ENCODE peak calls at places on chromosomes 4 and X, in nine cellular contexts. One of them, this sample, is unnamed.

GRCh38 chrX:15744181-15744867 is 6.3 kb downstream of the CA5B start:
- DNase-seq in Daoy: peak
- DNase-seq in Karpas-422: no peak
- DNase-seq in T-helper 9 cell: no peak
- DNase-seq in cardiac fibroblast: peak
- DNase-seq in stimulated activated CD4-positive, alpha-beta T cell treated with anti-CD3 and anti-CD28 coated beads, Interleukin-15, amount 100 ng/mL, for 48 hours: no peak
- DNase-seq in pancreas: peak
- DNase-seq in fibroblast of pulmonary artery: peak
- DNase-seq in tibial artery: no peak
- DNase-seq in this sample: no peak

GRCh38 chrX:45449982-45450381 is 249.3 kb upstream of the DIPK2B start:
- DNase-seq in Daoy: no peak
- DNase-seq in Karpas-422: no peak
- DNase-seq in T-helper 9 cell: no peak
- DNase-seq in cardiac fibroblast: peak
- DNase-seq in stimulated activated CD4-positive, alpha-beta T cell treated with anti-CD3 and anti-CD28 coated beads, Interleukin-15, amount 100 ng/mL, for 48 hours: no peak
- DNase-seq in pancreas: no peak
- DNase-seq in fibroblast of pulmonary artery: peak
- DNase-seq in tibial artery: no peak
- DNase-seq in this sample: no peak

GRCh38 chr4:55308071-55308470 is 38.0 kb upstream of the SRD5A3 start:
- DNase-seq in Daoy: no peak
- DNase-seq in Karpas-422: no peak
- DNase-seq in T-helper 9 cell: no peak
- DNase-seq in cardiac fibroblast: no peak
- DNase-seq in stimulated activated CD4-positive, alpha-beta T cell treated with anti-CD3 and anti-CD28 coated beads, Interleukin-15, amount 100 ng/mL, for 48 hours: no peak
- DNase-seq in pancreas: no peak
- DNase-seq in fibroblast of pulmonary artery: no peak
- DNase-seq in tibial artery: no peak
- DNase-seq in this sample: no peak

GRCh38 chrX:39445336-39445735 is 644.1 kb downstream of the MID1IP1 start:
- DNase-seq in Daoy: no peak
- DNase-seq in Karpas-422: peak
- DNase-seq in T-helper 9 cell: peak
- DNase-seq in cardiac fibroblast: no peak
- DNase-seq in stimulated activated CD4-positive, alpha-beta T cell treated with anti-CD3 and anti-CD28 coated beads, Interleukin-15, amount 100 ng/mL, for 48 hours: peak
- DNase-seq in pancreas: no peak
- DNase-seq in fibroblast of pulmonary artery: peak
- DNase-seq in tibial artery: no peak
- DNase-seq in this sample: no peak

GRCh38 chr4:184934961-184935360 is 83.3 kb upstream of the HELT start:
- DNase-seq in Daoy: no peak
- DNase-seq in Karpas-422: no peak
- DNase-seq in T-helper 9 cell: no peak
- DNase-seq in cardiac fibroblast: no peak
- DNase-seq in stimulated activated CD4-positive, alpha-beta T cell treated with anti-CD3 and anti-CD28 coated beads, Interleukin-15, amount 100 ng/mL, for 48 hours: no peak
- DNase-seq in pancreas: no peak
- DNase-seq in fibroblast of pulmonary artery: no peak
- DNase-seq in tibial artery: no peak
- DNase-seq in this sample: no peak

GRCh38 chr4:13476915-13477314 is 7.2 kb downstream of the RAB28 start:
- DNase-seq in Daoy: no peak
- DNase-seq in Karpas-422: peak
- DNase-seq in T-helper 9 cell: no peak
- DNase-seq in cardiac fibroblast: peak
- DNase-seq in stimulated activated CD4-positive, alpha-beta T cell treated with anti-CD3 and anti-CD28 coated beads, Interleukin-15, amount 100 ng/mL, for 48 hours: no peak
- DNase-seq in pancreas: no peak
- DNase-seq in fibroblast of pulmonary artery: peak
- DNase-seq in tibial artery: no peak
- DNase-seq in this sample: no peak

GRCh38 chr4:156137971-156138581 is 184.4 kb upstream of the CTSO start:
- DNase-seq in Daoy: no peak
- DNase-seq in Karpas-422: no peak
- DNase-seq in T-helper 9 cell: no peak
- DNase-seq in cardiac fibroblast: no peak
- DNase-seq in stimulated activated CD4-positive, alpha-beta T cell treated with anti-CD3 and anti-CD28 coated beads, Interleukin-15, amount 100 ng/mL, for 48 hours: no peak
- DNase-seq in pancreas: no peak
- DNase-seq in fibroblast of pulmonary artery: no peak
- DNase-seq in tibial artery: no peak
- DNase-seq in this sample: no peak

GRCh38 chr4:37453004-37453360 is 208.4 kb downstream of the NWD2 start:
- DNase-seq in Daoy: peak
- DNase-seq in Karpas-422: peak
- DNase-seq in T-helper 9 cell: no peak
- DNase-seq in cardiac fibroblast: peak
- DNase-seq in stimulated activated CD4-positive, alpha-beta T cell treated with anti-CD3 and anti-CD28 coated beads, Interleukin-15, amount 100 ng/mL, for 48 hours: peak
- DNase-seq in pancreas: peak
- DNase-seq in fibroblast of pulmonary artery: peak
- DNase-seq in tibial artery: no peak
- DNase-seq in this sample: no peak

GRCh38 chr4:52718123-52718522 is 33.1 kb downstream of the ERVMER34-1 start:
- DNase-seq in Daoy: peak
- DNase-seq in Karpas-422: peak
- DNase-seq in T-helper 9 cell: no peak
- DNase-seq in cardiac fibroblast: no peak
- DNase-seq in stimulated activated CD4-positive, alpha-beta T cell treated with anti-CD3 and anti-CD28 coated beads, Interleukin-15, amount 100 ng/mL, for 48 hours: no peak
- DNase-seq in pancreas: no peak
- DNase-seq in fibroblast of pulmonary artery: peak
- DNase-seq in tibial artery: no peak
- DNase-seq in this sample: no peak

GRCh38 chr4:74794341-74794801 is at the start of gene BTC:
- DNase-seq in Daoy: peak
- DNase-seq in Karpas-422: no peak
- DNase-seq in T-helper 9 cell: no peak
- DNase-seq in cardiac fibroblast: peak
- DNase-seq in stimulated activated CD4-positive, alpha-beta T cell treated with anti-CD3 and anti-CD28 coated beads, Interleukin-15, amount 100 ng/mL, for 48 hours: no peak
- DNase-seq in pancreas: peak
- DNase-seq in fibroblast of pulmonary artery: peak
- DNase-seq in tibial artery: peak
- DNase-seq in this sample: peak

GRCh38 chrX:70402721-70403120 is 20.4 kb upstream of the GDPD2 start:
- DNase-seq in Daoy: no peak
- DNase-seq in Karpas-422: no peak
- DNase-seq in T-helper 9 cell: no peak
- DNase-seq in cardiac fibroblast: no peak
- DNase-seq in stimulated activated CD4-positive, alpha-beta T cell treated with anti-CD3 and anti-CD28 coated beads, Interleukin-15, amount 100 ng/mL, for 48 hours: no peak
- DNase-seq in pancreas: no peak
- DNase-seq in fibroblast of pulmonary artery: no peak
- DNase-seq in tibial artery: no peak
- DNase-seq in this sample: no peak

GRCh38 chr4:33184684-33185083 is 2464.5 kb downstream of the PCDH7 start:
- DNase-seq in Daoy: no peak
- DNase-seq in Karpas-422: no peak
- DNase-seq in T-helper 9 cell: no peak
- DNase-seq in cardiac fibroblast: no peak
- DNase-seq in stimulated activated CD4-positive, alpha-beta T cell treated with anti-CD3 and anti-CD28 coated beads, Interleukin-15, amount 100 ng/mL, for 48 hours: no peak
- DNase-seq in pancreas: no peak
- DNase-seq in fibroblast of pulmonary artery: no peak
- DNase-seq in tibial artery: no peak
- DNase-seq in this sample: no peak

GRCh38 chr4:74453037-74453635 is 8.2 kb downstream of the AREG start:
- DNase-seq in Daoy: no peak
- DNase-seq in Karpas-422: no peak
- DNase-seq in T-helper 9 cell: no peak
- DNase-seq in cardiac fibroblast: no peak
- DNase-seq in stimulated activated CD4-positive, alpha-beta T cell treated with anti-CD3 and anti-CD28 coated beads, Interleukin-15, amount 100 ng/mL, for 48 hours: no peak
- DNase-seq in pancreas: no peak
- DNase-seq in fibroblast of pulmonary artery: peak
- DNase-seq in tibial artery: no peak
- DNase-seq in this sample: no peak

GRCh38 chr4:95355021-95355420 is 193.8 kb downstream of the UNC5C start:
- DNase-seq in Daoy: no peak
- DNase-seq in Karpas-422: no peak
- DNase-seq in T-helper 9 cell: no peak
- DNase-seq in cardiac fibroblast: no peak
- DNase-seq in stimulated activated CD4-positive, alpha-beta T cell treated with anti-CD3 and anti-CD28 coated beads, Interleukin-15, amount 100 ng/mL, for 48 hours: no peak
- DNase-seq in pancreas: no peak
- DNase-seq in fibroblast of pulmonary artery: no peak
- DNase-seq in tibial artery: no peak
- DNase-seq in this sample: no peak

GRCh38 chrX:109886122-109886761 is 116.7 kb upstream of the TMEM164 start:
- DNase-seq in Daoy: peak
- DNase-seq in Karpas-422: peak
- DNase-seq in T-helper 9 cell: peak
- DNase-seq in cardiac fibroblast: peak
- DNase-seq in stimulated activated CD4-positive, alpha-beta T cell treated with anti-CD3 and anti-CD28 coated beads, Interleukin-15, amount 100 ng/mL, for 48 hours: peak
- DNase-seq in pancreas: peak
- DNase-seq in fibroblast of pulmonary artery: peak
- DNase-seq in tibial artery: peak
- DNase-seq in this sample: no peak

GRCh38 chrX:131068945-131069719 is 11.0 kb downstream of the ARHGAP36 start:
- DNase-seq in Daoy: peak
- DNase-seq in Karpas-422: peak
- DNase-seq in T-helper 9 cell: no peak
- DNase-seq in cardiac fibroblast: peak
- DNase-seq in stimulated activated CD4-positive, alpha-beta T cell treated with anti-CD3 and anti-CD28 coated beads, Interleukin-15, amount 100 ng/mL, for 48 hours: peak
- DNase-seq in pancreas: peak
- DNase-seq in fibroblast of pulmonary artery: peak
- DNase-seq in tibial artery: no peak
- DNase-seq in this sample: no peak

GRCh38 chrX:27966492-27966891 is 14.8 kb downstream of the DCAF8L1 start:
- DNase-seq in Daoy: no peak
- DNase-seq in Karpas-422: no peak
- DNase-seq in T-helper 9 cell: no peak
- DNase-seq in cardiac fibroblast: peak
- DNase-seq in stimulated activated CD4-positive, alpha-beta T cell treated with anti-CD3 and anti-CD28 coated beads, Interleukin-15, amount 100 ng/mL, for 48 hours: no peak
- DNase-seq in pancreas: no peak
- DNase-seq in fibroblast of pulmonary artery: peak
- DNase-seq in tibial artery: no peak
- DNase-seq in this sample: no peak

GRCh38 chr4:124941267-124941666 is 228.7 kb upstream of the ANKRD50 start:
- DNase-seq in Daoy: peak
- DNase-seq in Karpas-422: no peak
- DNase-seq in T-helper 9 cell: no peak
- DNase-seq in cardiac fibroblast: no peak
- DNase-seq in stimulated activated CD4-positive, alpha-beta T cell treated with anti-CD3 and anti-CD28 coated beads, Interleukin-15, amount 100 ng/mL, for 48 hours: no peak
- DNase-seq in pancreas: no peak
- DNase-seq in fibroblast of pulmonary artery: no peak
- DNase-seq in tibial artery: no peak
- DNase-seq in this sample: no peak

GRCh38 chr4:4480205-4480604 is 61.6 kb downstream of the STX18 start:
- DNase-seq in Daoy: no peak
- DNase-seq in Karpas-422: no peak
- DNase-seq in T-helper 9 cell: no peak
- DNase-seq in cardiac fibroblast: no peak
- DNase-seq in stimulated activated CD4-positive, alpha-beta T cell treated with anti-CD3 and anti-CD28 coated beads, Interleukin-15, amount 100 ng/mL, for 48 hours: no peak
- DNase-seq in pancreas: no peak
- DNase-seq in fibroblast of pulmonary artery: no peak
- DNase-seq in tibial artery: no peak
- DNase-seq in this sample: no peak

GRCh38 chr4:76504613-76505465 is 69.8 kb downstream of the SHROOM3 start:
- DNase-seq in Daoy: no peak
- DNase-seq in Karpas-422: peak
- DNase-seq in T-helper 9 cell: no peak
- DNase-seq in cardiac fibroblast: peak
- DNase-seq in stimulated activated CD4-positive, alpha-beta T cell treated with anti-CD3 and anti-CD28 coated beads, Interleukin-15, amount 100 ng/mL, for 48 hours: no peak
- DNase-seq in pancreas: no peak
- DNase-seq in fibroblast of pulmonary artery: peak
- DNase-seq in tibial artery: no peak
- DNase-seq in this sample: no peak

GRCh38 chrX:48558270-48558669 is 16.0 kb upstream of the RBM3 start:
- DNase-seq in Daoy: peak
- DNase-seq in Karpas-422: no peak
- DNase-seq in T-helper 9 cell: no peak
- DNase-seq in cardiac fibroblast: peak
- DNase-seq in stimulated activated CD4-positive, alpha-beta T cell treated with anti-CD3 and anti-CD28 coated beads, Interleukin-15, amount 100 ng/mL, for 48 hours: no peak
- DNase-seq in pancreas: no peak
- DNase-seq in fibroblast of pulmonary artery: peak
- DNase-seq in tibial artery: no peak
- DNase-seq in this sample: no peak

GRCh38 chr4:87375719-87376291 is 15.2 kb downstream of the HSD17B11 start:
- DNase-seq in Daoy: peak
- DNase-seq in Karpas-422: peak
- DNase-seq in T-helper 9 cell: no peak
- DNase-seq in cardiac fibroblast: peak
- DNase-seq in stimulated activated CD4-positive, alpha-beta T cell treated with anti-CD3 and anti-CD28 coated beads, Interleukin-15, amount 100 ng/mL, for 48 hours: no peak
- DNase-seq in pancreas: peak
- DNase-seq in fibroblast of pulmonary artery: peak
- DNase-seq in tibial artery: peak
- DNase-seq in this sample: no peak

GRCh38 chrX:49075347-49075746 is 1.5 kb upstream of the PRAF2 start:
- DNase-seq in Daoy: no peak
- DNase-seq in Karpas-422: no peak
- DNase-seq in T-helper 9 cell: no peak
- DNase-seq in cardiac fibroblast: no peak
- DNase-seq in stimulated activated CD4-positive, alpha-beta T cell treated with anti-CD3 and anti-CD28 coated beads, Interleukin-15, amount 100 ng/mL, for 48 hours: no peak
- DNase-seq in pancreas: no peak
- DNase-seq in fibroblast of pulmonary artery: no peak
- DNase-seq in tibial artery: no peak
- DNase-seq in this sample: no peak

GRCh38 chr4:25533237-25533636 is 122.4 kb upstream of the SLC34A2 start:
- DNase-seq in Daoy: no peak
- DNase-seq in Karpas-422: no peak
- DNase-seq in T-helper 9 cell: no peak
- DNase-seq in cardiac fibroblast: no peak
- DNase-seq in stimulated activated CD4-positive, alpha-beta T cell treated with anti-CD3 and anti-CD28 coated beads, Interleukin-15, amount 100 ng/mL, for 48 hours: no peak
- DNase-seq in pancreas: no peak
- DNase-seq in fibroblast of pulmonary artery: no peak
- DNase-seq in tibial artery: no peak
- DNase-seq in this sample: no peak

GRCh38 chrX:1212532-1212931 is at the start of gene CRLF2:
- DNase-seq in Daoy: peak
- DNase-seq in Karpas-422: no peak
- DNase-seq in T-helper 9 cell: no peak
- DNase-seq in cardiac fibroblast: no peak
- DNase-seq in stimulated activated CD4-positive, alpha-beta T cell treated with anti-CD3 and anti-CD28 coated beads, Interleukin-15, amount 100 ng/mL, for 48 hours: no peak
- DNase-seq in pancreas: no peak
- DNase-seq in fibroblast of pulmonary artery: no peak
- DNase-seq in tibial artery: no peak
- DNase-seq in this sample: no peak

GRCh38 chr4:89197920-89198319 is 86.6 kb downstream of the TIGD2 start:
- DNase-seq in Daoy: no peak
- DNase-seq in Karpas-422: no peak
- DNase-seq in T-helper 9 cell: no peak
- DNase-seq in cardiac fibroblast: no peak
- DNase-seq in stimulated activated CD4-positive, alpha-beta T cell treated with anti-CD3 and anti-CD28 coated beads, Interleukin-15, amount 100 ng/mL, for 48 hours: no peak
- DNase-seq in pancreas: no peak
- DNase-seq in fibroblast of pulmonary artery: no peak
- DNase-seq in tibial artery: no peak
- DNase-seq in this sample: no peak

This sample was measured in cardiac septum.